ENCODE peak calls at places on chromosomes 2 and 18, in four cellular contexts. P is IMR-90, F is HCT116, Z is A549. Y is an unnamed sample.

GRCh38 chr2:191478754-191479679 is 198.9 kb upstream of the NABP1 start:
- DNase-seq in F (no peak), P (peak; percentile 39), Z (no peak), Y (no peak)

GRCh38 chr2:241258505-241259160 is 56.8 kb downstream of the HDLBP start:
- DNase-seq in F (no peak), P (no peak), Z (no peak), Y (no peak)

GRCh38 chr2:162118166-162119031 is 33.6 kb downstream of the GCG start:
- DNase-seq in P (peak; percentile 78), F (no peak), Z (no peak), Y (no peak)

GRCh38 chr2:188784269-188784762 is 189.9 kb upstream of the COL3A1 start:
- DNase-seq in Z (no peak), F (no peak), P (no peak), Y (no peak)

GRCh38 chr2:57906152-57906732 is 140.4 kb upstream of the VRK2 start:
- DNase-seq in F (no peak), P (peak; percentile 69), Z (peak; percentile 81), Y (no peak)

GRCh38 chr2:186780701-186781316 is 68.2 kb downstream of the ZSWIM2 start:
- DNase-seq in Z (peak; percentile 63), F (peak; percentile 48), P (peak; percentile 19), Y (no peak)

GRCh38 chr2:62691186-62691585 is 14.3 kb upstream of the EHBP1 start:
- DNase-seq in P (no peak), F (no peak), Z (no peak), Y (no peak)

GRCh38 chr2:29192526-29192925 is 77.3 kb downstream of the CLIP4 start:
- DNase-seq in F (no peak), Z (no peak), P (peak; percentile 41), Y (no peak)

GRCh38 chr2:60465736-60466135 is 87.7 kb downstream of the BCL11A start:
- DNase-seq in Z (no peak), P (no peak), F (no peak), Y (no peak)

GRCh38 chr2:121076885-121077549 is 208.0 kb downstream of the TFCP2L1 start:
- DNase-seq in F (peak; percentile 42), Z (peak; percentile 75), P (peak; percentile 28), Y (peak; percentile 61)

GRCh38 chr2:234481301-234481700 is 15.6 kb downstream of the ARL4C start:
- DNase-seq in P (no peak), Z (no peak), F (no peak), Y (no peak)

GRCh38 chr18:77123313-77124231 is 9.0 kb downstream of the MBP start:
- DNase-seq in Z (no peak), P (no peak), F (no peak), Y (no peak)

GRCh38 chr18:77127769-77128671 is 4.6 kb downstream of the MBP start:
- DNase-seq in Z (peak; percentile 92), F (no peak), P (peak; percentile 89), Y (no peak)

GRCh38 chr18:77129150-77129551 is 3.4 kb downstream of the MBP start:
- DNase-seq in F (no peak), P (peak; percentile 68), Z (no peak), Y (no peak)

GRCh38 chr18:77119851-77120491 is 12.6 kb downstream of the MBP start:
- DNase-seq in Z (no peak), F (no peak), P (no peak), Y (no peak)

DNA sequence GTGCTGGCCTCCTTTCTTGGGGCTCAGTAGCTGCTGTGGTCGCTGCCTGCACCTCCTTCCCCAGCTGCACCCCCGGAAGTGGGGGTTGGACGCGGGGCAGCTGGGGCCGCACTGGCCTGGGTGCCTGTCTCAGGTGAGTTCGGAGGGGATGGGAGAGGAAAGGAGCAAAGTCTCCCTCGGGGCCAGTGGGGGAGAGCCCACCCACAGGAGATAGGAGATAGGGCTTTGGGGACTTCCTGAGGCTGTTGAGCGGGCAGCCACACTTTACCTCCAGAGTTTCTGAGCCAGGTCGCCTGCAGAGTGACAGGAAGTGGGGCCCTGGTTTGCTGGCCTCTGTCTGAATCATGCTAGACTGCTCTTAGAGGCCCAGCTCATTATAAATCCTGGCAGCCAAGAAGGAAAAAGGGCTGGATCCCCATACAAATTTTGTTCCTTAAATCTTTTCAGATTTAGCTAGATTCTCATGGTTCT is 8.1 kb downstream of the MBP start:
- DNase-seq in F (no peak), P (no peak), Z (no peak), Y (no peak)
- TF ChIP-seq POLR2A in F (no peak), P (no peak), Z (no peak), Y (no peak)

GRCh38 chr2:97657986-97658690 is 5.7 kb downstream of the ACTR1B start:
- DNase-seq in Z (no peak), F (no peak), P (no peak), Y (no peak)
- TF ChIP-seq POLR2A in Z (no peak), F (no peak), P (no peak), Y (no peak)

GRCh38 chr2:48415765-48416515 is 114.0 kb upstream of the STON1 start:
- DNase-seq in Z (peak; percentile 26), P (no peak), F (no peak), Y (no peak)

GRCh38 chr2:48413676-48414075 is 116.3 kb upstream of the STON1 start:
- DNase-seq in P (no peak), F (no peak), Z (no peak), Y (no peak)

GRCh38 chr2:48414196-48414595 is 115.8 kb upstream of the STON1 start:
- DNase-seq in Z (no peak), F (no peak), P (no peak), Y (no peak)

GRCh38 chr2:48414640-48414979 is 115.3 kb upstream of the STON1 start:
- DNase-seq in P (no peak), Z (no peak), F (no peak), Y (no peak)

DNA sequence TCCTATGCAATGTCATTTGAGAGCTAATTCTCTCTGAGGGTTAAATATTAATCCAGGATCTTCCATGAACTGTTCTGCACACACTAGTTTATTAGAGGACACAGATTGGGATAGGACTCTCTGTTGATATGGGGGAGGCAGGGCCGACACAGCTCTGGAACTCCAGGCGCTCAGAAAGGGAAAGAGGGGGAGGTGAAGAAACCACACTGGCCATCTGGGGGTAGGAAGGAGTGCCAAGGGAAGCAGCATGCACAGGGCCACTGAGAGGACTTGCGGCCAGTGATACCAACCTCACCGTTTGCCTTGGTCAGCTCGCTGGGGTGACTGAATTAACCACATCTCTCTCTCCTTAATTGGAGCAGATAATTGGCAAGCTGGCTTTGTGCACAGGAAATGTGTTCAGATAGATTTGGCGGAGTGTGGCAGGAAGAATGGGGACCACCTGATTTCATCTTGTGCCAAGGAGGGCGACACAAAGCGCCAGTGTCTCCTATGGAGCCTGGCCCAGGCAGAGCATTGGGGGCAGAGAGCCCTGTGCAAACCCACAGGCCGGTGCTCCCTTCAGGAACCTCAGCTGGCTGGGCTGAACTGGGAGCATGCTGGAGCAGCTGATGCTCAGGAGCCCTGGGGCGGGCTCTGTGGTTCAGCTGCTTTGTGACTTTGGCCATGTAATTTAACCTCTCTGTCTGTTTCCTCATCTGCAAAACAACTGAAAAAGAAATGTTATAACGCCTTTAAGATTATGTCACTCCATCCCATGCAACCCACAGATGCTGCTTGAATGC is 114.8 kb upstream of the STON1 start:
- DNase-seq in Z (no peak), F (no peak), P (no peak), Y (no peak)
- TF ChIP-seq POLR2A in Z (no peak), F (no peak), P (no peak), Y (no peak)

GRCh38 chr2:134155134-134155533 is 98.7 kb upstream of the MGAT5 start:
- DNase-seq in Z (no peak), F (no peak), P (no peak), Y (no peak)
- TF ChIP-seq POLR2A in Z (no peak), F (no peak), P (no peak), Y (no peak)

DNA sequence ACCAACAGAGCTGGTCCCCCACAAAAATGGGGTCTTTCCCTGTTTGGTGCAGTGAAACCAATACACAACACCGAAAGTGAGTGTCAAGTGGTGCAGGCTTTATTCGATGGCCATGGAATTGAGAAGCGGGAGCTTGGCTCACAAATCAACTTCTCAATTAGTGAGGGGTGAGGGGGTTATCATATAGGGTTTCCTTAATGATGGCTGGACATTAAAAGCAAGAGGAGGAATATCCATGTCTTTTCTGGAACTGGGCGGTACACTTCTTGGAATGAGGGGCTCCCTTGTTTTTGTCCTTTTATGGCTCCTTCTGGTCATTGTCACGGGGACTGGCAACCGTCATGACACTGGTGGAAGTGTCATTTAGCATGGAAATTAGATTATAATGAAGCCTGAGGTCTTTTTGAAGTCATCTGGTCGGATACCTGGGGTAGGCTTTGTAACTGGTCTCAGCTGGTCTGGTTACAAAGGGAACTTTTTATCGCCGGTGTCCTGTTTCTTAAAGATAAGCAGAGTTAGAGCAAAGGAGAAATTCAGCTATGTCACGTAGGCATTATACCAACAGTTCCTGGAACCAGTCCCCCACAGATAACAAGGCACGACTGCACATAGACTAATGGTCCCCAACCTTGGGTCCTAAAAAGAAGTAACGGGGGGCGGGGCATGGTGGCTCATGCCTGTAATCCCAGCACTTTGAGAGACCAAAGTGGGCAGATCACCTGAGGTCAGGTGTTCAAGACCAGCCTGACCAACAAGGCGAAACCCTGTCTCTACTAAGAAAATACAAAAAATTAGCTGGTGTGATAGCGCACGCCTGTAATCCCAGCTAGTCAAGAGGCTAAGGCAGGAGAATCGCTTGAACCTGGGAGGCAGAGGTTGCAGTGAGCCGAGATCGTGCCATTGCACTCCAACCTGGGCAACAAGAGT is 93.5 kb upstream of the NDUFV2 start:
- DNase-seq in F (no peak), P (no peak), Z (no peak), Y (no peak)
- TF ChIP-seq POLR2A in F (no peak), P (no peak), Z (no peak), Y (no peak)

DNA sequence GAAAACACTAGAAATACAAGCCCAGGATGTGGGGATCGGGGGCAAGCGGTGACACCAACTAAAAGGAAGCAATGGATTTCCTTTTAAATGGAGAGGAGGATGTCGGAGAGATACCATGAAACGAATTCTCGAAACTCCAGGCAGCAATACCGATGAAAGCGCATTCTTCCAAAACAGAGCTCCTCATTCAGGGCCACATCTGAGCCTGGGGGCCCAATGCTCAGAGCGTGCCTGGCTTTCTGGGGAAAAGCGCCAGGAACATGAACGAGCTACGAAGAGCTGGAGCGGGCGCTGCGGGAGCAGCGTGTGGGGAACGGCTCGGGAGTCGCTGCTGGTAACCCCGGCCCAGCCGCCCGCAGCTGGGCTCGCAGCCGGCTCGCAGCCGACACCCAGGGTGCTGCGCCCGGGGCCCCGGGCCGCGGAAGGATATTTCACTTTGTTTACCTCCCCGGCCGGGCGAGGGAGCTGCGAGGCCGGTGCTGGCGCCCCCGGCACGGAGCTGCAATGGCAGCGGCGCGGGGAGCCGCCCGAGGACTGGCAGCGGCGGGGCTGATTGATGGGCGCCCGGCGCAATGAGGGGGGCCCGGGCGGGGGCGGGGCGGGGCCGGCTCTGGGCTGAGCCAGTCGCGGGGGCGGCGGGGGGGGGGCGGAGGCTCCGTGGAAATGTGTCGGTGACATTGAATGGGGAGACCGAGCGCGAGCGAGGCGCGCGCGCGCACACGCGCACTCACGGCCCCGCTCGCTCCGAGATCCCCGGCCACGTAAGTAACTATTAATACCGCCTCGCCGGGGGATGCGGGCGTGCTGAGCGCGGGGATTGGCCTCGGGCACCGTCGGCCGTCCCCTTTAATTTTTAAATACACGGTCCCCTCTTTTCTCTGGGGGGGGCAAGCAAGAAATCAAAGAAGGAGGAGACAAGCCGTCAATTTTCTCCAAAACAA is at the start of gene TRIB2:
- DNase-seq in P (peak; percentile 84), F (peak; percentile 61), Z (peak; percentile 63), Y (peak; percentile 65)
- TF ChIP-seq POLR2A in P (peak; percentile 15), F (no peak), Z (no peak), Y (peak; percentile 39)

Y was measured in H54.